ENCODE peak calls at places on chromosomes 6 and 20, in eight cellular contexts. One of them, this sample, is unnamed.

GRCh38 chr6:7723041-7723447 is 2.9 kb upstream of the BMP6 start:
- DNase-seq in activated naive CD4-positive, alpha-beta T cell treated with anti-CD3 and anti-CD28 coated beads, Interleukin-2, amount 50 U/mL, for 72 hours: no peak
- DNase-seq in left ventricle myocardium inferior: peak
- DNase-seq in NCI-H510A treated with DMSO at 0.1 percent for 48 hours: peak
- DNase-seq in epithelial cell of proximal tubule: no peak
- DNase-seq in dorsolateral prefrontal cortex: peak
- DNase-seq in Peyer's patch: peak
- DNase-seq in T47D: no peak
- DNase-seq in this sample: peak

GRCh38 chr20:44843863-44844262 is 33.5 kb upstream of the RIMS4 start:
- DNase-seq in NCI-H510A treated with DMSO at 0.1 percent for 48 hours: no peak
- DNase-seq in dorsolateral prefrontal cortex: no peak
- DNase-seq in left ventricle myocardium inferior: no peak
- DNase-seq in T47D: no peak
- DNase-seq in epithelial cell of proximal tubule: no peak
- DNase-seq in Peyer's patch: no peak
- DNase-seq in activated naive CD4-positive, alpha-beta T cell treated with anti-CD3 and anti-CD28 coated beads, Interleukin-2, amount 50 U/mL, for 72 hours: no peak
- DNase-seq in this sample: no peak

GRCh38 chr6:26103141-26103769 is 16.0 kb downstream of the HFE start:
- DNase-seq in dorsolateral prefrontal cortex: no peak
- DNase-seq in left ventricle myocardium inferior: no peak
- DNase-seq in epithelial cell of proximal tubule: no peak
- DNase-seq in Peyer's patch: no peak
- DNase-seq in T47D: no peak
- DNase-seq in activated naive CD4-positive, alpha-beta T cell treated with anti-CD3 and anti-CD28 coated beads, Interleukin-2, amount 50 U/mL, for 72 hours: no peak
- DNase-seq in NCI-H510A treated with DMSO at 0.1 percent for 48 hours: no peak
- DNase-seq in this sample: no peak

GRCh38 chr6:144578385-144579350 is 293.5 kb downstream of the UTRN start:
- DNase-seq in activated naive CD4-positive, alpha-beta T cell treated with anti-CD3 and anti-CD28 coated beads, Interleukin-2, amount 50 U/mL, for 72 hours: no peak
- DNase-seq in T47D: no peak
- DNase-seq in Peyer's patch: no peak
- DNase-seq in left ventricle myocardium inferior: no peak
- DNase-seq in NCI-H510A treated with DMSO at 0.1 percent for 48 hours: no peak
- DNase-seq in dorsolateral prefrontal cortex: no peak
- DNase-seq in epithelial cell of proximal tubule: no peak
- DNase-seq in this sample: no peak

GRCh38 chr20:36306557-36307411 is 645 bp downstream of the DLGAP4 start:
- DNase-seq in epithelial cell of proximal tubule: no peak
- DNase-seq in NCI-H510A treated with DMSO at 0.1 percent for 48 hours: no peak
- DNase-seq in left ventricle myocardium inferior: no peak
- DNase-seq in Peyer's patch: no peak
- DNase-seq in dorsolateral prefrontal cortex: no peak
- DNase-seq in activated naive CD4-positive, alpha-beta T cell treated with anti-CD3 and anti-CD28 coated beads, Interleukin-2, amount 50 U/mL, for 72 hours: no peak
- DNase-seq in T47D: no peak
- DNase-seq in this sample: no peak

GRCh38 chr6:147870745-147871144 is 362.3 kb downstream of the SAMD5 start:
- DNase-seq in NCI-H510A treated with DMSO at 0.1 percent for 48 hours: no peak
- DNase-seq in dorsolateral prefrontal cortex: no peak
- DNase-seq in left ventricle myocardium inferior: no peak
- DNase-seq in T47D: no peak
- DNase-seq in epithelial cell of proximal tubule: no peak
- DNase-seq in Peyer's patch: no peak
- DNase-seq in activated naive CD4-positive, alpha-beta T cell treated with anti-CD3 and anti-CD28 coated beads, Interleukin-2, amount 50 U/mL, for 72 hours: no peak
- DNase-seq in this sample: no peak

GRCh38 chr6:25112207-25112874 is 166.8 kb upstream of the CARMIL1 start:
- DNase-seq in dorsolateral prefrontal cortex: no peak
- DNase-seq in T47D: no peak
- DNase-seq in activated naive CD4-positive, alpha-beta T cell treated with anti-CD3 and anti-CD28 coated beads, Interleukin-2, amount 50 U/mL, for 72 hours: no peak
- DNase-seq in epithelial cell of proximal tubule: no peak
- DNase-seq in NCI-H510A treated with DMSO at 0.1 percent for 48 hours: no peak
- DNase-seq in Peyer's patch: no peak
- DNase-seq in left ventricle myocardium inferior: no peak
- DNase-seq in this sample: no peak

GRCh38 chr6:139248911-139249310 is 42.9 kb downstream of the TXLNB start:
- DNase-seq in T47D: no peak
- DNase-seq in left ventricle myocardium inferior: no peak
- DNase-seq in Peyer's patch: no peak
- DNase-seq in epithelial cell of proximal tubule: no peak
- DNase-seq in NCI-H510A treated with DMSO at 0.1 percent for 48 hours: no peak
- DNase-seq in activated naive CD4-positive, alpha-beta T cell treated with anti-CD3 and anti-CD28 coated beads, Interleukin-2, amount 50 U/mL, for 72 hours: no peak
- DNase-seq in dorsolateral prefrontal cortex: no peak
- DNase-seq in this sample: no peak